ENCODE peak calls at places on chromosomes 16 and 17, in five cellular contexts. One of them, this sample, is unnamed. For H3K4me1, the result is how much of the 10 kb centered on the place peaks cover.

GRCh38 chr16:535446-536405 is 8.2 kb downstream of the CAPN15 start:
- DNase-seq in effector memory CD4-positive, alpha-beta T cell: no peak
- DNase-seq in ascending aorta: no peak
- DNase-seq in CD8-positive, alpha-beta T cell: no peak
- DNase-seq in CD4-positive, alpha-beta memory T cell: no peak
- DNase-seq in this sample: no peak

GRCh38 chr16:22948603-22949368 is 134.8 kb downstream of the HS3ST2 start:
- DNase-seq in effector memory CD4-positive, alpha-beta T cell: no peak
- DNase-seq in CD4-positive, alpha-beta memory T cell: peak
- DNase-seq in ascending aorta: peak
- DNase-seq in CD8-positive, alpha-beta T cell: peak
- DNase-seq in this sample: peak

GRCh38 chr16:28846933-28847273 is 755 bp upstream of the TUFM start:
- DNase-seq in ascending aorta: no peak
- DNase-seq in effector memory CD4-positive, alpha-beta T cell: no peak
- DNase-seq in CD4-positive, alpha-beta memory T cell: no peak
- DNase-seq in CD8-positive, alpha-beta T cell: no peak
- DNase-seq in this sample: peak

GRCh38 chr16:51002889-51003490 is 148.1 kb downstream of the SALL1 start:
- DNase-seq in CD8-positive, alpha-beta T cell: no peak
- DNase-seq in effector memory CD4-positive, alpha-beta T cell: no peak
- DNase-seq in CD4-positive, alpha-beta memory T cell: no peak
- DNase-seq in ascending aorta: no peak
- DNase-seq in this sample: no peak

GRCh38 chr16:89633064-89633631 is 19.7 kb downstream of the DPEP1 start:
- DNase-seq in ascending aorta: no peak
- DNase-seq in CD8-positive, alpha-beta T cell: no peak
- DNase-seq in CD4-positive, alpha-beta memory T cell: no peak
- DNase-seq in effector memory CD4-positive, alpha-beta T cell: no peak
- DNase-seq in this sample: no peak

GRCh38 chr16:3173892-3174617 is 13.9 kb upstream of the OR1F1 start:
- DNase-seq in CD8-positive, alpha-beta T cell: no peak
- DNase-seq in effector memory CD4-positive, alpha-beta T cell: no peak
- DNase-seq in ascending aorta: no peak
- DNase-seq in CD4-positive, alpha-beta memory T cell: no peak
- DNase-seq in this sample: peak

GRCh38 chr16:73041644-73042043 is 6.3 kb downstream of the ZFHX3 start:
- DNase-seq in CD4-positive, alpha-beta memory T cell: no peak
- DNase-seq in effector memory CD4-positive, alpha-beta T cell: no peak
- DNase-seq in CD8-positive, alpha-beta T cell: no peak
- DNase-seq in ascending aorta: no peak
- DNase-seq in this sample: no peak

GRCh38 chr17:31392856-31393748 is 1.6 kb downstream of the RAB11FIP4 start:
- DNase-seq in ascending aorta: peak
- DNase-seq in CD8-positive, alpha-beta T cell: no peak
- DNase-seq in CD4-positive, alpha-beta memory T cell: no peak
- DNase-seq in effector memory CD4-positive, alpha-beta T cell: no peak
- DNase-seq in this sample: no peak

GRCh38 chr17:50290074-50290702 is 15.9 kb downstream of the TMEM92 start:
- DNase-seq in ascending aorta: peak
- DNase-seq in CD8-positive, alpha-beta T cell: no peak
- DNase-seq in CD4-positive, alpha-beta memory T cell: no peak
- DNase-seq in effector memory CD4-positive, alpha-beta T cell: no peak
- DNase-seq in this sample: no peak

GRCh38 chr17:65022751-65023421 is 33.7 kb downstream of the GNA13 start:
- DNase-seq in CD8-positive, alpha-beta T cell: no peak
- DNase-seq in effector memory CD4-positive, alpha-beta T cell: no peak
- DNase-seq in ascending aorta: no peak
- DNase-seq in CD4-positive, alpha-beta memory T cell: peak
- DNase-seq in this sample: no peak

GRCh38 chr16:27439273-27440018 is 37.5 kb downstream of the IL21R start:
- DNase-seq in ascending aorta: peak
- DNase-seq in CD8-positive, alpha-beta T cell: no peak
- DNase-seq in CD4-positive, alpha-beta memory T cell: no peak
- DNase-seq in effector memory CD4-positive, alpha-beta T cell: no peak
- DNase-seq in this sample: no peak

GRCh38 chr16:72856797-72857196 is 191.1 kb downstream of the ZFHX3 start:
- DNase-seq in CD8-positive, alpha-beta T cell: no peak
- DNase-seq in ascending aorta: no peak
- DNase-seq in effector memory CD4-positive, alpha-beta T cell: no peak
- DNase-seq in CD4-positive, alpha-beta memory T cell: no peak
- DNase-seq in this sample: peak

GRCh38 chr16:1474796-1475551 is at the start of gene CLCN7:
- DNase-seq in CD8-positive, alpha-beta T cell: peak
- DNase-seq in ascending aorta: peak
- DNase-seq in effector memory CD4-positive, alpha-beta T cell: peak
- DNase-seq in CD4-positive, alpha-beta memory T cell: peak
- DNase-seq in this sample: peak

GRCh38 chr16:14681115-14681514 is 13.0 kb downstream of the PLA2G10 start:
- DNase-seq in effector memory CD4-positive, alpha-beta T cell: no peak
- DNase-seq in CD8-positive, alpha-beta T cell: no peak
- DNase-seq in CD4-positive, alpha-beta memory T cell: no peak
- DNase-seq in ascending aorta: no peak
- DNase-seq in this sample: no peak

GRCh38 chr16:24035127-24035842 is 199.5 kb downstream of the PRKCB start:
- DNase-seq in ascending aorta: no peak
- DNase-seq in CD8-positive, alpha-beta T cell: peak
- DNase-seq in CD4-positive, alpha-beta memory T cell: no peak
- DNase-seq in effector memory CD4-positive, alpha-beta T cell: no peak
- DNase-seq in this sample: no peak

GRCh38 chr16:10541396-10541795 is 39.0 kb downstream of the EMP2 start:
- DNase-seq in CD8-positive, alpha-beta T cell: no peak
- DNase-seq in effector memory CD4-positive, alpha-beta T cell: no peak
- DNase-seq in ascending aorta: no peak
- DNase-seq in CD4-positive, alpha-beta memory T cell: no peak
- DNase-seq in this sample: no peak

GRCh38 chr17:28567604-28568003 is 3.7 kb downstream of the PIGS start:
- DNase-seq in CD4-positive, alpha-beta memory T cell: no peak
- DNase-seq in CD8-positive, alpha-beta T cell: no peak
- DNase-seq in ascending aorta: no peak
- DNase-seq in effector memory CD4-positive, alpha-beta T cell: no peak
- DNase-seq in this sample: no peak

GRCh38 chr17:17870292-17870691 is 33.5 kb upstream of the SREBF1 start:
- DNase-seq in CD4-positive, alpha-beta memory T cell: no peak
- DNase-seq in ascending aorta: no peak
- DNase-seq in effector memory CD4-positive, alpha-beta T cell: no peak
- DNase-seq in CD8-positive, alpha-beta T cell: no peak
- DNase-seq in this sample: no peak

GRCh38 chr16:54847207-54847606 is 83.5 kb upstream of the IRX5 start:
- DNase-seq in ascending aorta: no peak
- DNase-seq in CD4-positive, alpha-beta memory T cell: no peak
- DNase-seq in CD8-positive, alpha-beta T cell: no peak
- DNase-seq in effector memory CD4-positive, alpha-beta T cell: no peak
- DNase-seq in this sample: no peak

GRCh38 chr17:19418312-19418992 is 7.4 kb downstream of the RNF112 start:
- DNase-seq in effector memory CD4-positive, alpha-beta T cell: no peak
- DNase-seq in CD4-positive, alpha-beta memory T cell: no peak
- DNase-seq in ascending aorta: peak
- DNase-seq in CD8-positive, alpha-beta T cell: no peak
- DNase-seq in this sample: no peak

GRCh38 chr16:72291531-72291981 is 119.6 kb upstream of the PMFBP1 start:
- DNase-seq in CD4-positive, alpha-beta memory T cell: no peak
- DNase-seq in CD8-positive, alpha-beta T cell: no peak
- DNase-seq in ascending aorta: no peak
- DNase-seq in effector memory CD4-positive, alpha-beta T cell: no peak
- DNase-seq in this sample: no peak

GRCh38 chr16:23061669-23062068 is 87.6 kb downstream of the USP31 start:
- DNase-seq in CD8-positive, alpha-beta T cell: no peak
- DNase-seq in effector memory CD4-positive, alpha-beta T cell: no peak
- DNase-seq in CD4-positive, alpha-beta memory T cell: no peak
- DNase-seq in ascending aorta: no peak
- DNase-seq in this sample: no peak

GRCh38 chr17:2263183-2263954 is 40.2 kb downstream of the SMG6 start:
- DNase-seq in CD4-positive, alpha-beta memory T cell: no peak
- DNase-seq in CD8-positive, alpha-beta T cell: no peak
- DNase-seq in effector memory CD4-positive, alpha-beta T cell: no peak
- DNase-seq in ascending aorta: no peak
- DNase-seq in this sample: no peak

GRCh38 chr17:2264023-2264860 is 39.3 kb downstream of the SMG6 start:
- DNase-seq in ascending aorta: no peak
- DNase-seq in CD4-positive, alpha-beta memory T cell: no peak
- DNase-seq in CD8-positive, alpha-beta T cell: no peak
- DNase-seq in effector memory CD4-positive, alpha-beta T cell: no peak
- DNase-seq in this sample: no peak

GRCh38 chr17:2262146-2262587 is 41.4 kb downstream of the SMG6 start:
- DNase-seq in CD8-positive, alpha-beta T cell: no peak
- DNase-seq in CD4-positive, alpha-beta memory T cell: no peak
- DNase-seq in ascending aorta: peak
- DNase-seq in effector memory CD4-positive, alpha-beta T cell: no peak
- DNase-seq in this sample: no peak

GRCh38 chr17:2259769-2260536 is 43.6 kb downstream of the SMG6 start:
- DNase-seq in ascending aorta: no peak
- DNase-seq in CD8-positive, alpha-beta T cell: peak
- DNase-seq in CD4-positive, alpha-beta memory T cell: peak
- DNase-seq in effector memory CD4-positive, alpha-beta T cell: peak
- DNase-seq in this sample: no peak
- H3K4me3 ChIP-seq in ascending aorta: no peak
- H3K4me3 ChIP-seq in CD8-positive, alpha-beta T cell: peak
- H3K4me3 ChIP-seq in CD4-positive, alpha-beta memory T cell: peak
- H3K4me3 ChIP-seq in effector memory CD4-positive, alpha-beta T cell: no peak
- H3K4me3 ChIP-seq in this sample: no peak

DNA sequence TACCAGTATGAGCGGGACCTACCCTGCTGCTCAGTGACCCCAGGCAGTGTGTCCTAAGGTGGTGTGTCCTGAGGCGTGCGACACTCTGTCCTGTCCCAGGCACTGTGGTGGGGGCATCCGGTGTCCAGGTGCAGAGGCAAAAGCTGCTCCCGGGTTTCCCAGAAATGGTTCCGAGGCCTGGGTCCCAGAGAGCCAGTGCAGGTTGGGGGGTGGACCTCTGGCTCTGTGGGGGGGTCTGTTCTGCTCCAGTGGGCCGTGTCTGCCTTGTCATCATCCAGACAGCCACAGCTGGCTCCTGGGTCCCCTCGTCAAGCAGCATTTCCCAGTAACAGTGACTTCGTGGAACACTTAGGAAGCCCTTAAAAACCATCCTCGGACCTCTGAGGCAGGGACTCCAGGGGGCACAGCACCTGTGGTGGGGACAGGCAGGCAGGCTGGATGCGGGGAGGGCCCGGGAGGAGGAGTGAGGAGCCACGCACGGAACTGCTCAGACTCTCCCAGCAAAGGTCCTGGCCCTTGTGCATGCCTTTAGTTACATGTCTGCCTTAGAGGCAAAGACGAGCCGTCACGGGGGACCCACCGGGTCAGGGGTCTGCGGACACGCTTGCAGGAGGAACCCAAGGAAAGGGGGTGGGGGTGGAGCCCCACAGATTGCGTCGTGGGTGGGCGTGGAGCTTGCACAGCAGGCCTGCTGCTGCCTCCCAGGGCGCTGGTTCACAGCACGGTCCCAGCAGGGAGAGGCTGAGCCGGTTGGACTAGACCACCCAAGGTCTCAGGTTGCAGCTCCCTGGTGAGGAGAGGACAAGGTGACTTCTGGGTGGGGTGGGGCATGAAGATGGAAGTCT is 5.6 kb downstream of the SLC16A3 start:
- DNase-seq in CD4-positive, alpha-beta memory T cell: no peak
- DNase-seq in effector memory CD4-positive, alpha-beta T cell: no peak
- DNase-seq in ascending aorta: no peak
- DNase-seq in CD8-positive, alpha-beta T cell: no peak
- DNase-seq in this sample: no peak
- H3K4me1 ChIP-seq in CD4-positive, alpha-beta memory T cell: half or more
- H3K4me1 ChIP-seq in effector memory CD4-positive, alpha-beta T cell: under half
- H3K4me1 ChIP-seq in ascending aorta: under half
- H3K4me1 ChIP-seq in CD8-positive, alpha-beta T cell: half or more
- H3K4me1 ChIP-seq in this sample: under half

GRCh38 chr17:76560036-76560876 is 20.4 kb downstream of the PRCD start:
- DNase-seq in ascending aorta: no peak
- DNase-seq in effector memory CD4-positive, alpha-beta T cell: no peak
- DNase-seq in CD8-positive, alpha-beta T cell: no peak
- DNase-seq in CD4-positive, alpha-beta memory T cell: no peak
- DNase-seq in this sample: no peak
- H3K4me3 ChIP-seq in ascending aorta: no peak
- H3K4me3 ChIP-seq in effector memory CD4-positive, alpha-beta T cell: no peak
- H3K4me3 ChIP-seq in CD8-positive, alpha-beta T cell: no peak
- H3K4me3 ChIP-seq in CD4-positive, alpha-beta memory T cell: no peak
- H3K4me3 ChIP-seq in this sample: peak

GRCh38 chr16:68113765-68114240 is 28.6 kb downstream of the NFATC3 start:
- DNase-seq in CD8-positive, alpha-beta T cell: no peak
- DNase-seq in effector memory CD4-positive, alpha-beta T cell: no peak
- DNase-seq in CD4-positive, alpha-beta memory T cell: no peak
- DNase-seq in ascending aorta: no peak
- DNase-seq in this sample: no peak

GRCh38 chr16:68111379-68111778 is 26.2 kb downstream of the NFATC3 start:
- DNase-seq in CD8-positive, alpha-beta T cell: no peak
- DNase-seq in ascending aorta: no peak
- DNase-seq in effector memory CD4-positive, alpha-beta T cell: no peak
- DNase-seq in CD4-positive, alpha-beta memory T cell: no peak
- DNase-seq in this sample: no peak

GRCh38 chr16:68116256-68116853 is 31.2 kb downstream of the NFATC3 start:
- DNase-seq in ascending aorta: no peak
- DNase-seq in effector memory CD4-positive, alpha-beta T cell: no peak
- DNase-seq in CD4-positive, alpha-beta memory T cell: no peak
- DNase-seq in CD8-positive, alpha-beta T cell: no peak
- DNase-seq in this sample: no peak

GRCh38 chr16:68115851-68116250 is 30.7 kb downstream of the NFATC3 start:
- DNase-seq in CD8-positive, alpha-beta T cell: no peak
- DNase-seq in CD4-positive, alpha-beta memory T cell: no peak
- DNase-seq in ascending aorta: no peak
- DNase-seq in effector memory CD4-positive, alpha-beta T cell: no peak
- DNase-seq in this sample: no peak

GRCh38 chr16:68113059-68113757 is 28.0 kb downstream of the NFATC3 start:
- DNase-seq in effector memory CD4-positive, alpha-beta T cell: no peak
- DNase-seq in ascending aorta: no peak
- DNase-seq in CD4-positive, alpha-beta memory T cell: no peak
- DNase-seq in CD8-positive, alpha-beta T cell: no peak
- DNase-seq in this sample: no peak
- H3K4me1 ChIP-seq in effector memory CD4-positive, alpha-beta T cell: under half
- H3K4me1 ChIP-seq in ascending aorta: under half
- H3K4me1 ChIP-seq in CD4-positive, alpha-beta memory T cell: half or more
- H3K4me1 ChIP-seq in CD8-positive, alpha-beta T cell: half or more
- H3K4me1 ChIP-seq in this sample: under half

This sample was measured in HAP-1.